ENCODE peak calls at places on chromosome 14, in seven cellular contexts. C, Q, J, E, W, Y and X are unnamed samples.

GRCh38 chr14:38074754-38075153 is 132.9 kb upstream of the SSTR1 start:
- DNase-seq in C (no peak), W (no peak), J (no peak), E (no peak), Q (no peak), Y (no peak), X (no peak)

GRCh38 chr14:63867926-63868921 is 15.4 kb downstream of the SYNE2 start:
- DNase-seq in C (no peak), Q (no peak), W (no peak), Y (no peak), J (peak; percentile 84), E (no peak), X (no peak)

GRCh38 chr14:55458800-55459577 is 18.6 kb upstream of the TBPL2 start:
- DNase-seq in C (no peak), W (no peak), Y (no peak), J (no peak), Q (peak; percentile 8), E (peak; percentile 59), X (no peak)

GRCh38 chr14:101497910-101498860 is 63.1 kb upstream of the DIO3 start:
- DNase-seq in J (no peak), C (no peak), E (no peak), Y (no peak), W (no peak), Q (no peak), X (no peak)

GRCh38 chr14:59679872-59680271 is 103.3 kb upstream of the CCDC175 start:
- DNase-seq in J (no peak), C (no peak), Q (no peak), W (no peak), Y (no peak), E (no peak), X (no peak)

GRCh38 chr14:101560534-101561113 is 671 bp upstream of the DIO3 start:
- DNase-seq in Y (no peak), E (no peak), C (no peak), W (no peak), J (no peak), Q (no peak), X (no peak)

GRCh38 chr14:99047436-99048110 is 224.4 kb downstream of the BCL11B start:
- DNase-seq in W (no peak), E (no peak), C (no peak), J (no peak), Q (no peak), Y (no peak), X (no peak)

GRCh38 chr14:85459361-85459760 is 70.6 kb upstream of the FLRT2 start:
- DNase-seq in Y (no peak), E (no peak), J (no peak), W (no peak), C (no peak), Q (no peak), X (no peak)

GRCh38 chr14:30443368-30444007 is 115.5 kb upstream of the G2E3 start:
- DNase-seq in E (peak; percentile 52), W (no peak), Y (peak; percentile 41), J (peak; percentile 4), Q (peak; percentile 37), C (no peak), X (peak; percentile 70)

GRCh38 chr14:39339003-39339402 is 93.2 kb downstream of the FBXO33 start:
- DNase-seq in E (no peak), W (no peak), C (no peak), Q (no peak), J (no peak), Y (no peak), X (no peak)

GRCh38 chr14:61101803-61102548 is 120.9 kb downstream of the SLC38A6 start:
- DNase-seq in W (no peak), Q (no peak), Y (peak; percentile 26), E (peak; percentile 51), J (peak; percentile 35), C (no peak), X (peak; percentile 27)

GRCh38 chr14:54483073-54483745 is 5.6 kb downstream of the GMFB start:
- DNase-seq in J (peak; percentile 71), Q (no peak), E (no peak), Y (no peak), C (no peak), W (no peak), X (no peak)

GRCh38 chr14:23321572-23322547 is 603 bp downstream of the PABPN1 start:
- DNase-seq in Q (peak; percentile 57), W (no peak), C (peak; percentile 31), Y (peak; percentile 40), J (peak; percentile 51), E (peak; percentile 72), X (no peak)

GRCh38 chr14:75392686-75393641 is 34.9 kb upstream of the JDP2 start:
- DNase-seq in J (no peak), E (no peak), W (no peak), C (no peak), Q (no peak), Y (no peak), X (no peak)

GRCh38 chr14:78836777-78837176 is 666.6 kb downstream of the NRXN3 start:
- DNase-seq in W (peak; percentile 27), E (peak; percentile 80), Y (peak; percentile 61), C (peak; percentile 9), J (peak; percentile 39), Q (peak; percentile 79), X (peak; percentile 52)

GRCh38 chr14:102249041-102249440 is 55.9 kb downstream of the MOK start:
- DNase-seq in E (peak; percentile 83), W (no peak), J (no peak), Q (no peak), C (no peak), Y (no peak), X (no peak)

GRCh38 chr14:44898547-44898946 is 63.2 kb downstream of the KLHL28 start:
- DNase-seq in W (no peak), C (no peak), J (no peak), E (peak; percentile 49), Y (no peak), Q (no peak), X (no peak)

GRCh38 chr14:77848031-77848430 is 48.1 kb downstream of the ADCK1 start:
- DNase-seq in E (peak; percentile 73), Q (peak; percentile 67), J (no peak), Y (no peak), C (no peak), W (no peak), X (no peak)

GRCh38 chr14:102822311-102822863 is 45.1 kb downstream of the TRAF3 start:
- DNase-seq in Y (no peak), E (no peak), Q (no peak), W (no peak), C (no peak), J (no peak), X (no peak)

GRCh38 chr14:65027127-65027799 is 40.6 kb downstream of the FNTB start:
- DNase-seq in J (no peak), E (no peak), Y (no peak), C (no peak), Q (no peak), W (no peak), X (no peak)

GRCh38 chr14:58272589-58273372 is 25.6 kb upstream of the ARID4A start:
- DNase-seq in Q (peak; percentile 31), C (no peak), Y (peak; percentile 29), J (peak; percentile 13), W (no peak), E (peak; percentile 32), X (no peak)

GRCh38 chr14:22979748-22980392 is 2.5 kb downstream of the AJUBA start:
- DNase-seq in E (no peak), Y (peak; percentile 35), J (no peak), Q (peak; percentile 38), W (no peak), C (no peak), X (no peak)

GRCh38 chr14:89304972-89305703 is 111.9 kb downstream of the FOXN3 start:
- DNase-seq in E (peak; percentile 63), J (peak; percentile 58), Y (no peak), C (no peak), Q (no peak), W (no peak), X (no peak)

GRCh38 chr14:74324945-74325361 is 22.2 kb upstream of the ABCD4 start:
- DNase-seq in W (no peak), Y (peak; percentile 46), E (peak; percentile 24), C (no peak), Q (peak; percentile 21), J (peak; percentile 48), X (peak; percentile 24)

GRCh38 chr14:76267322-76268012 is 108.5 kb upstream of the ESRRB start:
- DNase-seq in Y (no peak), E (peak; percentile 48), W (peak; percentile 36), C (peak; percentile 54), J (no peak), Q (peak; percentile 57), X (peak; percentile 22)

GRCh38 chr14:42556551-42556950 is 949.9 kb downstream of the LRFN5 start:
- DNase-seq in C (no peak), Y (no peak), J (no peak), E (no peak), Q (no peak), W (no peak), X (no peak)

GRCh38 chr14:29321646-29322045 is 555.1 kb downstream of the FOXG1 start:
- DNase-seq in Y (no peak), J (no peak), Q (no peak), C (no peak), W (no peak), E (peak; percentile 71), X (no peak)